ENCODE peak calls at places on chromosomes 6 and 20, in four cellular contexts. W is heart left ventricle, C is mesendoderm, F is stomach. E is an unnamed sample. For H3K36me3, the result is how much of the 10 kb centered on the place peaks cover.

GRCh38 chr6:1524040-1524480 is 85.7 kb upstream of the FOXC1 start:
- DNase-seq in C (peak), W (peak), F (peak), E (no peak)

GRCh38 chr6:10720229-10720959 is 2.5 kb upstream of the TMEM14C start:
- DNase-seq in W (peak), F (peak), C (no peak), E (no peak)

GRCh38 chr6:16149305-16149704 is 20.4 kb downstream of the MYLIP start:
- DNase-seq in C (no peak), F (no peak), W (no peak), E (no peak)

GRCh38 chr20:58448958-58449357 is 59.9 kb downstream of the VAPB start:
- DNase-seq in F (no peak), W (no peak), C (peak), E (peak)

GRCh38 chr6:19024737-19025136 is 637.6 kb downstream of the RNF144B start:
- DNase-seq in W (no peak), C (peak), F (no peak), E (no peak)

GRCh38 chr6:134730013-134730412 is 219.9 kb downstream of the ALDH8A1 start:
- DNase-seq in C (peak), W (no peak), F (no peak), E (no peak)

GRCh38 chr6:141309295-141309694 is 823.4 kb upstream of the GJE1 start:
- DNase-seq in C (peak), F (no peak), W (no peak), E (no peak)

GRCh38 chr20:56628873-56629463 is at the start of gene TFAP2C:
- DNase-seq in F (peak), W (peak), C (peak), E (peak)

GRCh38 chr20:36128463-36129176 is 25.9 kb upstream of the EPB41L1 start:
- DNase-seq in W (no peak), C (peak), F (no peak), E (no peak)

GRCh38 chr6:146892613-146893401 is 294.0 kb downstream of the ADGB start:
- DNase-seq in F (no peak), C (peak), W (no peak), E (no peak)

GRCh38 chr20:61166324-61166723 is 85.7 kb upstream of the CDH4 start:
- DNase-seq in W (no peak), F (no peak), C (no peak), E (no peak)

GRCh38 chr6:144150673-144151009 is 324 bp downstream of the STX11 start:
- DNase-seq in F (no peak), W (no peak), C (peak), E (no peak)

GRCh38 chr20:16014436-16014835 is 558.8 kb downstream of the KIF16B start:
- DNase-seq in C (no peak), W (no peak), F (no peak), E (no peak)

GRCh38 chr6:147750420-147750819 is 241.9 kb downstream of the SAMD5 start:
- DNase-seq in C (no peak), W (no peak), F (no peak), E (no peak)

GRCh38 chr6:37007340-37008043 is 2.0 kb downstream of the FGD2 start:
- DNase-seq in F (no peak), W (no peak), C (no peak), E (no peak)
- H3K27ac ChIP-seq in F (peak), W (no peak), C (no peak), E (no peak)

GRCh38 chr6:13289789-13290318 is 38.5 kb downstream of the TBC1D7 start:
- DNase-seq in W (no peak), F (no peak), C (no peak), E (no peak)
- H3K36me3 ChIP-seq in W (half or more), F (half or more), C (under half), E (under half)

GRCh38 chr20:63278661-63279060 is 6.0 kb downstream of the ARFGAP1 start:
- DNase-seq in F (no peak), C (no peak), W (no peak), E (peak)
- H3K27ac ChIP-seq in F (no peak), C (no peak), W (no peak), E (no peak)

DNA sequence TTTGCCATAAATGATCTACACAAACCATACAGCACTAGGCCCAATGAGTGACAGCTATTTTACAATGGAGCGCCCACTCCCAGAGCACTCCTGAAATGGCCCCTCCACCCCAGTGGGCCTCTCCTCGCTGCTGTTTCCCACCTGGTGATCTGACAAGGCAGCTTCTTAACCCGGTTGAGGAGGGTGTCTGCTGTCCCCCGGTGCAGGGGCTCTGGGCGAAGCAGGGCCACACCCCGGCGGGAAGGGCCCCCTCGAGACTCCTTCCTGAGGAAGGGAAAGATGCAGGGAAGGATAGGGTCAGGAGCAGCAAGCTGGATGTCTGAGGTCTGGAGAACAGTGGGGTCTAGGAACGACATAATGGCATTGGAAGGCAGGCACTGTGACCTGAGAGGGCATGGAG is 10.2 kb downstream of the ABHD16A start:
- DNase-seq in C (no peak), F (no peak), W (no peak), E (no peak)
- H3K36me3 ChIP-seq in C (under half), F (half or more), W (half or more), E (under half)

GRCh38 chr20:10719740-10720380 is 46.1 kb upstream of the JAG1 start:
- DNase-seq in F (no peak), C (no peak), W (no peak), E (no peak)

GRCh38 chr20:10716855-10717254 is 43.1 kb upstream of the JAG1 start:
- DNase-seq in F (no peak), C (no peak), W (no peak), E (no peak)

GRCh38 chr20:10721112-10721896 is 47.5 kb upstream of the JAG1 start:
- DNase-seq in F (no peak), W (no peak), C (no peak), E (no peak)

GRCh38 chr20:10718671-10719070 is 44.9 kb upstream of the JAG1 start:
- DNase-seq in C (no peak), F (no peak), W (no peak), E (no peak)

DNA sequence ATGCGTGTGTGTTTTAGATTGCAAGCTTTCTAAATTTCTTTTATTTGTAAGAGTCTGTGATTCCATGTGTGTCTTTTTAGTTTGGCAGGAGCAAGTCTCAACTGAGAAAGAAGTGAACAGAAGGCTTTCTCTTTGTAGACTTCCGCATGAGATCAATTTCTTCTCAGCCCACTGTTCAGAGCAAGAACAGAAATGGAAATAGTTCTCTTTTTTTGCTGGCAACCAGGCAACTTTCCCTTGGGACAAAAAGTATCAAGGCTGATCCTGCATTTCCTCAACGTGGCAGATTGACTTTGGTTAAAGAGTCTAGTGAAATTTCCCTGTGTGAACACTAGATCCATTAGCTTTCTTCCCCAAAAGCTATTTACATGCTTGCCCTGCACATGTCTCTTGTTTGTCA is 46.8 kb upstream of the JAG1 start:
- DNase-seq in F (no peak), C (no peak), W (no peak), E (no peak)
- H3K27ac ChIP-seq in F (no peak), C (no peak), W (peak), E (no peak)

GRCh38 chr6:53268858-53269608 is 79.7 kb downstream of the ELOVL5 start:
- DNase-seq in F (no peak), C (no peak), W (no peak), E (no peak)

GRCh38 chr6:53263915-53264314 is 84.8 kb downstream of the ELOVL5 start:
- DNase-seq in C (no peak), W (no peak), F (no peak), E (no peak)

GRCh38 chr6:53264337-53264736 is 84.4 kb downstream of the ELOVL5 start:
- DNase-seq in C (no peak), W (no peak), F (no peak), E (no peak)

GRCh38 chr6:53266553-53267090 is 82.1 kb downstream of the ELOVL5 start:
- DNase-seq in F (no peak), W (no peak), C (no peak), E (no peak)

DNA sequence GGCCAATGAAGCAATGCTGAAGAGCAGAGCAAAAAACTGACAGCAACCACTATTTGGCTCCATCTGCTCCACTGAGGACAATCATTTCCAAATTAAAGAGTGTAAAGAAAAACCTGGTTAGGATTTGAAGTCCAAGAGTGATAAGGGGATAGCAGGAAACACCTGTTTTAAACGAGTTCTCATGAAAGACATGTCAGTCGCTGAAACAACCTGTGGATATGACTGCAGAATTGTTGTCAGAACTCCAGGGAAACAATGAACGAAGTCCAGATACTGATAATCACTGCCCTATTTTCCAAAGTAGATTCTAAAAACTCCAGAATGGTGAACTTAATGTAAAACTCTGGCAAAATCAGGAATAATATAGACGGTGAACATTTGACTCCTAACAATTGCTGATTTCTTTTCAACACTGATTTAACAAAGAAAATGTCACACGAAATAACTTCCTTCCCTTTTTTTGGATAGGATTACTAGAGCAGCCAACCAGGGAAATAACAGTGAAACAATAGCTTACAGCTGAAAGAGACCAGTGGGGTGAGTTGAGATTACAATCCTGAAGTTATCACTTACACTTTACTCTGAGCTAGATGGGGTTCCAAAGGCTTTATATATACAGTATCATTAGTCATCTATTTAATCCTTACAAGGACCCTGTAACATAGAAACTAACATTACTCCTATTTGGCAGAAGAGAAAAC is 83.7 kb downstream of the ELOVL5 start:
- DNase-seq in W (no peak), C (no peak), F (no peak), E (no peak)
- H3K36me3 ChIP-seq in W (half or more), C (under half), F (half or more), E (half or more)

GRCh38 chr6:148890605-148891004 is 143.8 kb downstream of the UST start:
- DNase-seq in F (no peak), W (no peak), C (no peak), E (no peak)
- H3K27ac ChIP-seq in F (no peak), W (no peak), C (no peak), E (no peak)

GRCh38 chr20:21364413-21364812 is 32.9 kb downstream of the NKX2-4 start:
- DNase-seq in F (no peak), C (no peak), W (no peak), E (no peak)

GRCh38 chr20:21368791-21369190 is 28.5 kb downstream of the NKX2-4 start:
- DNase-seq in C (no peak), F (no peak), W (no peak), E (no peak)

GRCh38 chr20:21360686-21361085 is 36.6 kb downstream of the NKX2-4 start:
- DNase-seq in F (no peak), W (no peak), C (no peak), E (no peak)

GRCh38 chr20:21361266-21361665 is 36.1 kb downstream of the NKX2-4 start:
- DNase-seq in W (no peak), F (no peak), C (no peak), E (no peak)

DNA sequence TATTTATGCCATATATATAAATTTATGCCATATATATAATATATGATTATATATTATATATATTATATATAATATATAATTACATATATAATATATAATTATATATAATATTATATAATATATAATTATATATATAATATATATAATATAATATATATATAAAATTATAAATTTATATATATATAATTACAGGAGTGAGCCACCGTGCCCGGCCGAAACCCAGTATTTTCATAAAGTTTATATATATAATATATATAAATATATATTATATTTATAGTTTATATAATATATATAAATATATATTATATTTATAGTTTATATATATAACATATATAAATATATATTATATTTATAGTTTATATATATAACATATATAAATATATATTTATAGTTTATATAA is 31.6 kb downstream of the NKX2-4 start:
- DNase-seq in C (no peak), W (no peak), F (no peak), E (no peak)
- H3K36me3 ChIP-seq in C (under half), W (half or more), F (half or more), E (half or more)